ENCODE peak calls at places on chromosomes 2 and 18, in six cellular contexts. A is mesenchymal stem cell, Q is H9, D is IMR-90, Y is neuronal stem cell, F is trophoblast cell. N is an unnamed sample.

GRCh38 chr2:83665894-83666293 is 793.2 kb downstream of the SUCLG1 start:
- DNase-seq in A (peak), Q (no peak), D (peak), Y (no peak), F (no peak), N (no peak)

GRCh38 chr2:240615830-240616547 is 9.3 kb upstream of the GPR35 start:
- DNase-seq in A (no peak), Q (no peak), D (no peak), Y (no peak), F (no peak), N (no peak)

GRCh38 chr2:47274054-47274779 is 119.1 kb upstream of the STPG4 start:
- DNase-seq in A (peak), Q (no peak), D (peak), Y (no peak), F (no peak), N (no peak)

GRCh38 chr2:241929551-241930490 is 60.3 kb downstream of the RTP5 start:
- DNase-seq in A (no peak), Q (peak), D (no peak), Y (no peak), F (no peak), N (no peak)

GRCh38 chr2:159595410-159596046 is 20.8 kb downstream of the BAZ2B start:
- DNase-seq in A (peak), Q (no peak), D (peak), Y (no peak), F (peak), N (no peak)

GRCh38 chr2:54999182-54999581 is 51.1 kb downstream of the RTN4 start:
- DNase-seq in A (peak), Q (no peak), D (peak), Y (no peak), F (peak), N (no peak)

GRCh38 chr2:143481728-143482127 is 352.5 kb downstream of the ARHGAP15 start:
- DNase-seq in A (no peak), Q (no peak), D (no peak), Y (peak), F (no peak), N (peak)

GRCh38 chr2:104849618-104850097 is 4.3 kb upstream of the POU3F3 start:
- DNase-seq in A (peak), Q (peak), D (peak), Y (no peak), F (peak), N (no peak)

GRCh38 chr2:36507408-36507812 is 90.6 kb downstream of the FEZ2 start:
- DNase-seq in A (peak), Q (peak), D (peak), Y (peak), F (peak), N (peak)

GRCh38 chr2:45452866-45453265 is 158.2 kb downstream of the SRBD1 start:
- DNase-seq in A (peak), Q (no peak), D (peak), Y (no peak), F (no peak), N (no peak)

GRCh38 chr2:95025406-95026319 is at the start of gene MAL:
- DNase-seq in A (no peak), Q (peak), D (no peak), Y (peak), F (no peak), N (peak)

GRCh38 chr18:6211174-6211504 is 203.6 kb downstream of the L3MBTL4 start:
- DNase-seq in A (no peak), Q (no peak), D (no peak), Y (no peak), F (no peak), N (no peak)

GRCh38 chr2:237830522-237830921 is 28.9 kb upstream of the RAMP1 start:
- DNase-seq in A (no peak), Q (no peak), D (no peak), Y (no peak), F (no peak), N (no peak)

GRCh38 chr18:27869735-27870134 is 307.2 kb downstream of the CDH2 start:
- DNase-seq in A (no peak), Q (no peak), D (no peak), Y (no peak), F (no peak), N (no peak)

GRCh38 chr18:45874501-45875184 is 49.2 kb downstream of the SIGLEC15 start:
- DNase-seq in A (no peak), Q (no peak), D (peak), Y (no peak), F (no peak), N (no peak)

GRCh38 chr2:40409734-40410133 is 42.2 kb downstream of the SLC8A1 start:
- DNase-seq in A (no peak), Q (no peak), D (no peak), Y (no peak), F (no peak), N (no peak)

GRCh38 chr18:51110073-51110797 is 80.2 kb downstream of the SMAD4 start:
- DNase-seq in A (peak), Q (peak), D (peak), Y (peak), F (peak), N (no peak)

GRCh38 chr2:20997953-20998722 is 45.7 kb downstream of the APOB start:
- DNase-seq in A (no peak), Q (no peak), D (no peak), Y (no peak), F (no peak), N (no peak)

GRCh38 chr18:74241970-74242369 is 49.8 kb downstream of the CYB5A start:
- DNase-seq in A (no peak), Q (no peak), D (no peak), Y (no peak), F (no peak), N (no peak)

GRCh38 chr2:212897296-212897695 is 254.1 kb downstream of the IKZF2 start:
- DNase-seq in A (no peak), Q (no peak), D (peak), Y (no peak), F (no peak), N (no peak)

GRCh38 chr2:178882666-178883440 is 75.6 kb upstream of the TTN start:
- DNase-seq in A (no peak), Q (no peak), D (peak), Y (no peak), F (no peak), N (no peak)

GRCh38 chr2:112048887-112049286 is 6.2 kb upstream of the TMEM87B start:
- DNase-seq in A (peak), Q (no peak), D (peak), Y (peak), F (peak), N (no peak)

GRCh38 chr2:109481196-109481555 is 132.6 kb downstream of the SEPTIN10 start:
- DNase-seq in A (no peak), Q (no peak), D (no peak), Y (no peak), F (peak), N (no peak)

GRCh38 chr2:1651131-1652066 is 92.9 kb downstream of the PXDN start:
- DNase-seq in A (no peak), Q (no peak), D (no peak), Y (no peak), F (no peak), N (no peak)

GRCh38 chr2:43024515-43024962 is 201.9 kb downstream of the ZFP36L2 start:
- DNase-seq in A (peak), Q (peak), D (peak), Y (peak), F (no peak), N (peak)

GRCh38 chr2:110871637-110872036 is 139.3 kb downstream of the ACOXL start:
- DNase-seq in A (no peak), Q (no peak), D (no peak), Y (no peak), F (no peak), N (no peak)

GRCh38 chr18:4762399-4762798 is 307.3 kb upstream of the DLGAP1 start:
- DNase-seq in A (no peak), Q (no peak), D (no peak), Y (no peak), F (no peak), N (no peak)

GRCh38 chr2:23620841-23621341 is 235.9 kb downstream of the KLHL29 start:
- DNase-seq in A (peak), Q (no peak), D (peak), Y (no peak), F (no peak), N (no peak)

GRCh38 chr2:167140767-167141166 is 252.5 kb downstream of the XIRP2 start:
- DNase-seq in A (peak), Q (no peak), D (peak), Y (no peak), F (no peak), N (peak)

GRCh38 chr2:222290371-222290690 is 8.5 kb downstream of the PAX3 start:
- DNase-seq in A (no peak), Q (no peak), D (no peak), Y (no peak), F (no peak), N (no peak)

GRCh38 chr2:138245309-138245708 is 256.3 kb upstream of the SPOPL start:
- DNase-seq in A (no peak), Q (no peak), D (peak), Y (no peak), F (no peak), N (no peak)

GRCh38 chr2:26495705-26496271 is 17.9 kb upstream of the OTOF start:
- DNase-seq in A (no peak), Q (peak), D (no peak), Y (peak), F (no peak), N (no peak)

GRCh38 chr2:207286106-207286505 is 120.4 kb upstream of the KLF7 start:
- DNase-seq in A (no peak), Q (no peak), D (no peak), Y (no peak), F (no peak), N (no peak)

GRCh38 chr2:215355801-215356200 is 43.9 kb downstream of the ATIC start:
- DNase-seq in A (no peak), Q (no peak), D (peak), Y (no peak), F (no peak), N (no peak)

GRCh38 chr2:85470850-85471800 is 52.6 kb downstream of the SH2D6 start:
- DNase-seq in A (no peak), Q (no peak), D (peak), Y (no peak), F (peak), N (no peak)

GRCh38 chr2:36659872-36660312 is 36.6 kb upstream of the VIT start:
- DNase-seq in A (no peak), Q (no peak), D (peak), Y (no peak), F (no peak), N (no peak)

GRCh38 chr2:78676921-78677696 is 348.4 kb upstream of the REG3G start:
- DNase-seq in A (no peak), Q (peak), D (no peak), Y (no peak), F (peak), N (no peak)

DNA sequence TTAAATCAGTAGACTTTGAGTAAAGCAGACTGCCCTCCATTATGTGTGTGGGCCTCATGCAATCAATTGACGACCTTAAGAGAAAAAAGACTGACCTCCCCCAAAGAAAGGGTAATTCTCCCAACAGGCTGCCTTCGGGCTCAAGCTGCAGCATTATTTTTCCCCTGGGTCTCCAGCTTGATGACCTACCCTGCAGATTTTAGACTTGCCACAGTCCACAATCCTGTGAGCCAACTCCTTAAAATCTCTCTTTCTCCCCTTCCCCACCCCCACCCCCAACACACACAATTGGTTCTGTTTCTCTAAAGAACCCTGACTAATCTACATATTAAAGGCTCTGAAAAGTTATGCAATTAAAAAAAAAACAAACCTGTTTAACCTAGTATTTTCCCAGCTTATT is 89.4 kb downstream of the RNF152 start:
- DNase-seq in A (no peak), Q (no peak), D (no peak), Y (no peak), F (no peak), N (no peak)
- H3K14ac ChIP-seq in A (no peak), Q (no peak), D (no peak), Y (no peak), F (no peak), N (no peak)

GRCh38 chr2:219636941-219637841 is 9.8 kb downstream of the SLC4A3 start:
- DNase-seq in A (no peak), Q (peak), D (no peak), Y (no peak), F (no peak), N (no peak)

GRCh38 chr2:219638217-219638947 is 11.0 kb downstream of the SLC4A3 start:
- DNase-seq in A (no peak), Q (peak), D (no peak), Y (no peak), F (no peak), N (no peak)

GRCh38 chr2:219637842-219638185 is 10.4 kb downstream of the SLC4A3 start:
- DNase-seq in A (no peak), Q (no peak), D (no peak), Y (no peak), F (no peak), N (no peak)

GRCh38 chr2:219639356-219639755 is 11.9 kb downstream of the SLC4A3 start:
- DNase-seq in A (no peak), Q (peak), D (no peak), Y (no peak), F (no peak), N (no peak)

DNA sequence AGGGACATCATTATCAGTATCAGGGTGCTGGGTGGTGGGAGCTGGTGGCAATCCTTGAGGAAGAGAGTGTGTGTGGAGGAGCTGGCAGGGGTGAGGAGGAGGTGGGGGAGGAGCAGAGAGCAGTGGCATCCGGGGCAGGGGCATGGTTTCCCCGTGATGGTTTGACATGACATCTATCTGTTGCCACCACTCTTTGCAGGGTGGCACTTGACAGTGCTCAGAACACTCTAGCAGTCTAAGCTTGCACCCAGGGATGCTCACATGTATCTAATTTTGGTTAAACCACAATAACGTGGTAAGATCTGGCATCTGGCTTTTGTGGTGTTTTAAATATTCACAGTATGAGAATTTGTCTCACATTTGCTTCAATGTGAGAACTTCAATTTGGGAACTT is 11.5 kb downstream of the SLC4A3 start:
- DNase-seq in A (no peak), Q (no peak), D (no peak), Y (no peak), F (no peak), N (no peak)
- H3K14ac ChIP-seq in A (no peak), Q (no peak), D (no peak), Y (no peak), F (no peak), N (no peak)

GRCh38 chr2:230234122-230234722 is 8.7 kb downstream of the SP140 start:
- DNase-seq in A (no peak), Q (no peak), D (no peak), Y (no peak), F (no peak), N (no peak)
- H3K14ac ChIP-seq in A (no peak), Q (no peak), D (no peak), Y (no peak), F (no peak), N (no peak)

DNA sequence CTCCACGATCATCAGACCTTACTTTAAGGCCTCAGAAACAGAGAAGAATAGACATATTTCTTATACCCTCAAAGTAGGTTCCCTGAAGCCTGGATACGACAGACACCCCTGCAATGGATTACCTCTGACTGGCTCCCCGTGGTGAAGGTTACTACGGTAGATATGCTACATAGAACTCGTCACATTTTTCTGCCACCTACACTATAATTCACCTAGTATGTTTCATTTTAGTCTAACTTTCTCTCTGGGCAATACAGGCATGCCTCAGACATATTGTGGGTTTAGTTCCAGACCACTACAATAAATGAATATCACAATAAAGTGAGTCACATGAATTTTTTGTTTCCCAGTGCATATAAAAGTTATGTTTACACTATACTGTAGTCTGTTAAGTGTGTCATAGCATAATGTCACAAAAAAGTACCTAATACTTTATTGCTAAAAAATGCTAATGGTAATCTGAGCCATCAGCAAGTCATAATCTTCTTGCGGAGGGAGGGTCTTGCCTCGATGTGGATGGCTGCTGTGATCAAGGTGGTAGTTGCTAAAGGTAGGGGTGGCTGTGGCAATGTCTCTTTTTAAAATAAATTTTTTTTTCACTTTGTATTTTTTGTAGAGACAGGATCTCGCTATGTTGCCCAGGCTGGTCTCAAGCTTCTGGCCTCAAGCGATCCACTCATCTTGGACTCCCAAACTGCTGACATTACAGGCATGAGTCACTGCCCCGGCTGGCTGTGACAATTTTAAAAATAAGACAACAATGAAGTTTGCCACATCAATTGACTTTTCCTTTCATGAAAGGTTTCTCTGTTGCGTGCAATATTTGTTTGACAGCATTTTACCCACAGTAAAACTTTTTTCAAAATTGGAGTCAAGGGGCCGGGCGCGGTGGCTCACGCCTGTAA is 64.6 kb downstream of the TGIF1 start:
- DNase-seq in A (no peak), Q (no peak), D (no peak), Y (no peak), F (peak), N (no peak)
- H3K14ac ChIP-seq in A (no peak), Q (no peak), D (no peak), Y (no peak), F (no peak), N (no peak)

DNA sequence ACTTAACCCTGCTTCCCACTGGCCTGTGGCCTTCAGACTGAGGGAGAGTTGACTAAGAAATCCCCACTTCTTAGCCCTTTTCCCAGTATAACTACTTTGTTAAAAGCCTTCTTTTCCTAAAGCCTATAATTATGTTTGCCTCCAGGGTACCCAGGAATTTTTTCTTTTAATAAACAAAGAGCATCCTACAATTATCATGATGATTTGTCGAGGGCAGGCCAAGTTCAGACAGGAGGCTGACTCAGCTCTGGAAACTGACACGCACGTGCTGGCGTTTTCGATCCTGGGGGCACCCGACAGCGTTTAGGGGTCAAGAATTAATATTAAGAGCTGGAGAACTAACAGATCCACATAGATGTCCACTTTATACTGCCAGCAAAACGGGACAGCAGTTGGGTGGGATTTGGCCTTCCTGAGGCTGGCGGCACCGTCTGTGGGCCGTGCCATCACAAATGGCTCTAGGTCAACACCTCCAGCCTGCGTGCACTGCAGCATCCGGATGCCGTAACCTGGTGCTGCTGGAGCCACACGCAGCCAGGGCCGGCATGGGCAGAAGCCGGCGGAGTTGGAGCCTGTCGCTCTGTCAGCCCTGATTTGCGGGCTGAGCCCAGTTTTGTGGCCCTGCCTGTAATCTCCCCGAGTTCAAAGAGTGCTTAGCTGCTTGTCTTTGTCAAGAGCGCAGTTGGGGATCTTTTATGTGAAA is 190.9 kb downstream of the GLI2 start:
- DNase-seq in A (peak), Q (no peak), D (peak), Y (no peak), F (no peak), N (no peak)
- H3K14ac ChIP-seq in A (no peak), Q (no peak), D (peak), Y (no peak), F (no peak), N (no peak)